ENCODE peak calls at places on chromosomes 4 and X, in six cellular contexts. One of them, this sample, is unnamed.

GRCh38 chr4:74934016-74934821 is 1.3 kb downstream of the PARM1 start:
- DNase-seq in body of pancreas: peak; percentile 74
- DNase-seq in heart left ventricle: peak; percentile 22
- DNase-seq in SK-N-SH: peak; percentile 7
- DNase-seq in esophagus muscularis mucosa: no peak
- DNase-seq in GM23248: peak; percentile 57
- DNase-seq in this sample: peak; percentile 34

GRCh38 chrX:100072286-100072685 is 337.8 kb downstream of the PCDH19 start:
- DNase-seq in body of pancreas: no peak
- DNase-seq in heart left ventricle: no peak
- DNase-seq in SK-N-SH: no peak
- DNase-seq in esophagus muscularis mucosa: no peak
- DNase-seq in GM23248: peak; percentile 40
- DNase-seq in this sample: no peak

GRCh38 chrX:13418126-13419091 is 98.6 kb upstream of the ATXN3L start:
- DNase-seq in body of pancreas: no peak
- DNase-seq in heart left ventricle: no peak
- DNase-seq in SK-N-SH: no peak
- DNase-seq in esophagus muscularis mucosa: no peak
- DNase-seq in GM23248: peak; percentile 50
- DNase-seq in this sample: no peak

GRCh38 chr4:152776352-152776751 is 3.2 kb downstream of the TIGD4 start:
- DNase-seq in body of pancreas: no peak
- DNase-seq in heart left ventricle: no peak
- DNase-seq in SK-N-SH: no peak
- DNase-seq in esophagus muscularis mucosa: no peak
- DNase-seq in GM23248: no peak
- DNase-seq in this sample: no peak

GRCh38 chrX:71859637-71860036 is 51.0 kb upstream of the NHSL2 start:
- DNase-seq in body of pancreas: peak; percentile 30
- DNase-seq in heart left ventricle: no peak
- DNase-seq in SK-N-SH: no peak
- DNase-seq in esophagus muscularis mucosa: no peak
- DNase-seq in GM23248: peak; percentile 59
- DNase-seq in this sample: no peak

GRCh38 chr4:182898479-182898799 is 18.7 kb downstream of the DCTD start:
- DNase-seq in body of pancreas: no peak
- DNase-seq in heart left ventricle: no peak
- DNase-seq in SK-N-SH: no peak
- DNase-seq in esophagus muscularis mucosa: no peak
- DNase-seq in GM23248: no peak
- DNase-seq in this sample: no peak

GRCh38 chrX:128961290-128961689 is 562.0 kb downstream of the SMARCA1 start:
- DNase-seq in body of pancreas: no peak
- DNase-seq in heart left ventricle: no peak
- DNase-seq in SK-N-SH: no peak
- DNase-seq in esophagus muscularis mucosa: no peak
- DNase-seq in GM23248: no peak
- DNase-seq in this sample: no peak

GRCh38 chrX:108122748-108123147 is 31.2 kb downstream of the ATG4A start:
- DNase-seq in body of pancreas: no peak
- DNase-seq in heart left ventricle: no peak
- DNase-seq in SK-N-SH: no peak
- DNase-seq in esophagus muscularis mucosa: no peak
- DNase-seq in GM23248: peak; percentile 12
- DNase-seq in this sample: no peak

GRCh38 chrX:19613645-19614323 is 98.5 kb upstream of the MAP3K15 start:
- DNase-seq in body of pancreas: no peak
- DNase-seq in heart left ventricle: no peak
- DNase-seq in SK-N-SH: no peak
- DNase-seq in esophagus muscularis mucosa: no peak
- DNase-seq in GM23248: no peak
- DNase-seq in this sample: no peak

GRCh38 chr4:100736651-100737450 is 219.0 kb upstream of the EMCN start:
- DNase-seq in body of pancreas: no peak
- DNase-seq in heart left ventricle: peak; percentile 18
- DNase-seq in SK-N-SH: no peak
- DNase-seq in esophagus muscularis mucosa: no peak
- DNase-seq in GM23248: peak; percentile 90
- DNase-seq in this sample: no peak

GRCh38 chrX:29726811-29727210 is 488.6 kb upstream of the MAGEB2 start:
- DNase-seq in body of pancreas: no peak
- DNase-seq in heart left ventricle: no peak
- DNase-seq in SK-N-SH: no peak
- DNase-seq in esophagus muscularis mucosa: no peak
- DNase-seq in GM23248: no peak
- DNase-seq in this sample: no peak

GRCh38 chr4:166924456-166924855 is 309.8 kb downstream of the SPOCK3 start:
- DNase-seq in body of pancreas: no peak
- DNase-seq in heart left ventricle: no peak
- DNase-seq in SK-N-SH: no peak
- DNase-seq in esophagus muscularis mucosa: no peak
- DNase-seq in GM23248: no peak
- DNase-seq in this sample: no peak

GRCh38 chr4:76896731-76897521 is 1.0 kb downstream of the SOWAHB start:
- DNase-seq in body of pancreas: peak; percentile 64
- DNase-seq in heart left ventricle: peak; percentile 19
- DNase-seq in SK-N-SH: peak; percentile 76
- DNase-seq in esophagus muscularis mucosa: no peak
- DNase-seq in GM23248: peak; percentile 51
- DNase-seq in this sample: no peak

GRCh38 chr4:6308890-6309643 is 39.4 kb downstream of the WFS1 start:
- DNase-seq in body of pancreas: no peak
- DNase-seq in heart left ventricle: peak; percentile 49
- DNase-seq in SK-N-SH: peak; percentile 84
- DNase-seq in esophagus muscularis mucosa: no peak
- DNase-seq in GM23248: peak; percentile 22
- DNase-seq in this sample: no peak

GRCh38 chr4:152961041-152961751 is 25.1 kb downstream of the FHDC1 start:
- DNase-seq in body of pancreas: no peak
- DNase-seq in heart left ventricle: no peak
- DNase-seq in SK-N-SH: no peak
- DNase-seq in esophagus muscularis mucosa: no peak
- DNase-seq in GM23248: no peak
- DNase-seq in this sample: no peak

GRCh38 chr4:156754832-156755570 is 216.6 kb downstream of the PDGFC start:
- DNase-seq in body of pancreas: no peak
- DNase-seq in heart left ventricle: no peak
- DNase-seq in SK-N-SH: no peak
- DNase-seq in esophagus muscularis mucosa: no peak
- DNase-seq in GM23248: no peak
- DNase-seq in this sample: no peak

GRCh38 chrX:69060631-69061408 is 104.4 kb downstream of the PJA1 start:
- DNase-seq in body of pancreas: peak; percentile 39
- DNase-seq in heart left ventricle: peak; percentile 40
- DNase-seq in SK-N-SH: no peak
- DNase-seq in esophagus muscularis mucosa: no peak
- DNase-seq in GM23248: peak; percentile 30
- DNase-seq in this sample: no peak

GRCh38 chrX:41634284-41634683 is 54.5 kb upstream of the GPR34 start:
- DNase-seq in body of pancreas: peak; percentile 14
- DNase-seq in heart left ventricle: no peak
- DNase-seq in SK-N-SH: no peak
- DNase-seq in esophagus muscularis mucosa: no peak
- DNase-seq in GM23248: no peak
- DNase-seq in this sample: no peak

GRCh38 chrX:102934624-102935023 is 2.4 kb upstream of the RAB40AL start:
- DNase-seq in body of pancreas: peak; percentile 24
- DNase-seq in heart left ventricle: no peak
- DNase-seq in SK-N-SH: peak; percentile 59
- DNase-seq in esophagus muscularis mucosa: no peak
- DNase-seq in GM23248: peak; percentile 39
- DNase-seq in this sample: no peak

GRCh38 chrX:43975747-43976146 is 2.6 kb upstream of the NDP start:
- DNase-seq in body of pancreas: no peak
- DNase-seq in heart left ventricle: no peak
- DNase-seq in SK-N-SH: no peak
- DNase-seq in esophagus muscularis mucosa: no peak
- DNase-seq in GM23248: no peak
- DNase-seq in this sample: no peak

GRCh38 chrX:102745513-102746133 is 25.1 kb downstream of the GPRASP3 start:
- DNase-seq in body of pancreas: peak; percentile 1
- DNase-seq in heart left ventricle: peak; percentile 16
- DNase-seq in SK-N-SH: peak; percentile 75
- DNase-seq in esophagus muscularis mucosa: no peak
- DNase-seq in GM23248: peak; percentile 21
- DNase-seq in this sample: no peak

GRCh38 chr4:150078996-150079581 is 844 bp downstream of the DCLK2 start:
- DNase-seq in body of pancreas: peak; percentile 48
- DNase-seq in heart left ventricle: peak; percentile 29
- DNase-seq in SK-N-SH: peak; percentile 77
- DNase-seq in esophagus muscularis mucosa: no peak
- DNase-seq in GM23248: peak; percentile 72
- DNase-seq in this sample: peak; percentile 40

GRCh38 chrX:31036895-31037294 is 34.9 kb downstream of the FTHL17 start:
- DNase-seq in body of pancreas: peak; percentile 61
- DNase-seq in heart left ventricle: peak; percentile 28
- DNase-seq in SK-N-SH: peak; percentile 34
- DNase-seq in esophagus muscularis mucosa: no peak
- DNase-seq in GM23248: peak; percentile 65
- DNase-seq in this sample: no peak

GRCh38 chr4:113260671-113261070 is 211.2 kb downstream of the ANK2 start:
- DNase-seq in body of pancreas: no peak
- DNase-seq in heart left ventricle: no peak
- DNase-seq in SK-N-SH: no peak
- DNase-seq in esophagus muscularis mucosa: no peak
- DNase-seq in GM23248: peak; percentile 82
- DNase-seq in this sample: no peak
- H3K27ac ChIP-seq in body of pancreas: no peak overlapping the region
- H3K27ac ChIP-seq in heart left ventricle: no peak overlapping the region
- H3K27ac ChIP-seq in SK-N-SH: no peak overlapping the region
- H3K27ac ChIP-seq in esophagus muscularis mucosa: no peak overlapping the region
- H3K27ac ChIP-seq in GM23248: peak overlapping the region; percentile 52
- H3K27ac ChIP-seq in this sample: no peak overlapping the region

DNA sequence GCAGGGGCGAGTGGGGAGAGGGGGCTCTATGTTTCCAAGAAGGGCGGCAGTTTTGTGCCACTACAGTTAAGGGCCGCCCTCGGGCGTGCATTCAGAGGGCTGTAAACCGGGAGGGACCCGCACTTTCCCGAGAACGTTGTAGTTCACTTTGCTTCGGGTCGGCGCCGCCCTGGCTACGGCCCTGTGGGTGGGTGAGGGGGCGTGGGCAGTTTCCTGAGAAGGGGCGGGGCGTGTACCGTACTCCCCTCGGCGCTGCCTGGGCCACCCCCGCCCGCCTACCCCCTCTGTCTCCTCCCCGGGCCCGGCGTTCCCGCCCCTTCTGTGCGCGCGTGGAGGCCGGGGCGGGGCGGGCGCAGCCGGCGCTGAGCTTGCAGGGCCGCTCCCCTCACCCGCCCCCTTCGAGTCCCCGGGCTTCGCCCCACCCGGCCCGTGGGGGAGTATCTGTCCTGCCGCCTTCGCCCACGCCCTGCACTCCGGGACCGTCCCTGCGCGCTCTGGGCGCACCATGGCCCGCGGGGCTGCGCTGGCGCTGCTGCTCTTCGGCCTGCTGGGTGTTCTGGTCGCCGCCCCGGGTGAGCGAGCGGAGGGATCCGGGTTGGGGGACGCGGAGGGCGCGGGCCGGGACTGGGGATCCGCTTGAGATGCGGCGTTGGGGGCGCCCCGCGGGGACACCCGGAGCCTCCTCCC is at the start of gene CD99:
- DNase-seq in body of pancreas: peak; percentile 94
- DNase-seq in heart left ventricle: peak; percentile 97
- DNase-seq in SK-N-SH: peak; percentile 90
- DNase-seq in esophagus muscularis mucosa: peak; percentile 98
- DNase-seq in GM23248: peak; percentile 91
- DNase-seq in this sample: no peak
- H3K27ac ChIP-seq in body of pancreas: peak within 1 kb of the TSS; percentile 76
- H3K27ac ChIP-seq in heart left ventricle: peak within 1 kb of the TSS; percentile 95
- H3K27ac ChIP-seq in SK-N-SH: peak within 1 kb of the TSS; percentile 8
- H3K27ac ChIP-seq in esophagus muscularis mucosa: peak within 1 kb of the TSS; percentile 93
- H3K27ac ChIP-seq in GM23248: peak within 1 kb of the TSS; percentile 81
- H3K27ac ChIP-seq in this sample: peak within 1 kb of the TSS; percentile 36

DNA sequence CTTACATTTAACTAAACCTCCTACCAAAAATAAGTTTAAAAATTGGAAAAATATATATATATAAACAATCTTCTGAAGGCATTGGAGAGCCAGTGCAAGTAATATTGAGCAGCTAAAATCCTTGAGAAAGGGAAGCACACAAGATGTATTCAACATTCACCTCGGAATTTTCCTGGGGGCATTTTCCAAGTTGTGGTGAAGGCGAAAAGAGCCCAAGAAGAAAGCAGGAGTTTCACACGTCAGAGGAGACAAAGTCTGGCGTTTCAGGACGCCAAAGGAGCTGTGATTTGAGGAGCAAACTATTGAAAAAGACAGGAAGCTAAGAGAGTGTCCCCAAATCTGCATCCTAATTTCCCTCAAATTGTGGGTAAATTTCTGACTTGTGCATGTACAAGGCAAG is 9.1 kb upstream of the GASK1B start:
- DNase-seq in body of pancreas: no peak
- DNase-seq in heart left ventricle: no peak
- DNase-seq in SK-N-SH: no peak
- DNase-seq in esophagus muscularis mucosa: no peak
- DNase-seq in GM23248: no peak
- DNase-seq in this sample: no peak
- H3K27ac ChIP-seq in body of pancreas: no peak overlapping the region
- H3K27ac ChIP-seq in heart left ventricle: no peak overlapping the region
- H3K27ac ChIP-seq in SK-N-SH: no peak overlapping the region
- H3K27ac ChIP-seq in esophagus muscularis mucosa: no peak overlapping the region
- H3K27ac ChIP-seq in GM23248: no peak overlapping the region
- H3K27ac ChIP-seq in this sample: no peak overlapping the region

GRCh38 chr4:188005561-188005960 is 10.0 kb downstream of the ZFP42 start:
- DNase-seq in body of pancreas: no peak
- DNase-seq in heart left ventricle: no peak
- DNase-seq in SK-N-SH: no peak
- DNase-seq in esophagus muscularis mucosa: no peak
- DNase-seq in GM23248: no peak
- DNase-seq in this sample: no peak

GRCh38 chr4:188002751-188003150 is 7.2 kb downstream of the ZFP42 start:
- DNase-seq in body of pancreas: no peak
- DNase-seq in heart left ventricle: no peak
- DNase-seq in SK-N-SH: no peak
- DNase-seq in esophagus muscularis mucosa: no peak
- DNase-seq in GM23248: no peak
- DNase-seq in this sample: no peak

GRCh38 chr4:188006285-188006848 is 10.8 kb downstream of the ZFP42 start:
- DNase-seq in body of pancreas: no peak
- DNase-seq in heart left ventricle: no peak
- DNase-seq in SK-N-SH: no peak
- DNase-seq in esophagus muscularis mucosa: no peak
- DNase-seq in GM23248: no peak
- DNase-seq in this sample: no peak

GRCh38 chr4:188012546-188012945 is 17.0 kb downstream of the ZFP42 start:
- DNase-seq in body of pancreas: no peak
- DNase-seq in heart left ventricle: no peak
- DNase-seq in SK-N-SH: no peak
- DNase-seq in esophagus muscularis mucosa: no peak
- DNase-seq in GM23248: no peak
- DNase-seq in this sample: no peak

DNA sequence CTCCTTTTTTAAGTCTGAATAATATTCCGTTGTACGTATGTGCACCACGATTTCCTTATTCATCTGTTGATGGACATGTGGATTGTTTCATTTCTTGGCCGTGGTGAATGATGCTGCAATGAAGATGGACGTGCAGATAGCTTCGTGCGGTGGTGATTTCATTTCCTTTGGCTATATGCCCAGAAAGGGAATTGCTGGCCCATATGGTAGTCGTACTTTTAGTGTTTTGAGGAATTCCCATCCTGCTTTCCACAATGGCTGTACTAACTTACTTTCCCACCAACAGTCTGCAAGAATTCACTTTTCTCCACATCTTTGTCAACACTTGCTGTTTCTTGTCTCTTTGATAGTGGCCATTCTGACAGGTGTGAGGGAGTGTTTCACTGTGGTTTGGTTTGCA is 12.8 kb downstream of the ZFP42 start:
- DNase-seq in body of pancreas: no peak
- DNase-seq in heart left ventricle: no peak
- DNase-seq in SK-N-SH: no peak
- DNase-seq in esophagus muscularis mucosa: no peak
- DNase-seq in GM23248: peak; percentile 4
- DNase-seq in this sample: no peak
- H3K27ac ChIP-seq in body of pancreas: no peak overlapping the region
- H3K27ac ChIP-seq in heart left ventricle: no peak overlapping the region
- H3K27ac ChIP-seq in SK-N-SH: no peak overlapping the region
- H3K27ac ChIP-seq in esophagus muscularis mucosa: no peak overlapping the region
- H3K27ac ChIP-seq in GM23248: no peak overlapping the region
- H3K27ac ChIP-seq in this sample: no peak overlapping the region